ENCODE peak calls at places on chromosomes 12 and 14, in eight cellular contexts. One of them, this sample, is unnamed.
A peak's percentile ranks its signal among the peaks of the same experiment; 100 is the strongest.

GRCh38 chr12:127579446-127579845 is 687.5 kb upstream of the TMEM132C start:
- DNase-seq in sigmoid colon: no peak
- DNase-seq in HL-60: no peak
- DNase-seq in SK-N-SH: no peak
- DNase-seq in stomach: no peak
- DNase-seq in spleen: no peak
- DNase-seq in endothelial cell of umbilical vein: no peak
- DNase-seq in HCT116: no peak
- DNase-seq in this sample: no peak

GRCh38 chr14:104386281-104386841 is 193.2 kb upstream of the C14orf180 start:
- DNase-seq in endothelial cell of umbilical vein: no peak
- DNase-seq in HCT116: no peak
- DNase-seq in spleen: peak; percentile 73
- DNase-seq in sigmoid colon: peak; percentile 61
- DNase-seq in stomach: no peak
- DNase-seq in HL-60: no peak
- DNase-seq in SK-N-SH: peak; percentile 36
- DNase-seq in this sample: no peak

GRCh38 chr12:25995906-25996305 is 37.4 kb downstream of the RASSF8 start:
- DNase-seq in endothelial cell of umbilical vein: no peak
- DNase-seq in sigmoid colon: no peak
- DNase-seq in spleen: no peak
- DNase-seq in SK-N-SH: no peak
- DNase-seq in HCT116: no peak
- DNase-seq in HL-60: no peak
- DNase-seq in stomach: no peak
- DNase-seq in this sample: no peak

GRCh38 chr12:38155526-38156496 is 160.8 kb upstream of the ALG10B start:
- DNase-seq in endothelial cell of umbilical vein: no peak
- DNase-seq in SK-N-SH: no peak
- DNase-seq in HCT116: no peak
- DNase-seq in HL-60: no peak
- DNase-seq in stomach: no peak
- DNase-seq in spleen: peak; percentile 57
- DNase-seq in sigmoid colon: peak; percentile 65
- DNase-seq in this sample: no peak

GRCh38 chr12:110501378-110501721 is 561 bp downstream of the VPS29 start:
- DNase-seq in HCT116: no peak
- DNase-seq in endothelial cell of umbilical vein: peak; percentile 51
- DNase-seq in HL-60: no peak
- DNase-seq in stomach: peak; percentile 34
- DNase-seq in spleen: no peak
- DNase-seq in SK-N-SH: peak; percentile 62
- DNase-seq in sigmoid colon: no peak
- DNase-seq in this sample: no peak

GRCh38 chr12:113130457-113131135 is 5.0 kb downstream of the RASAL1 start:
- DNase-seq in endothelial cell of umbilical vein: no peak
- DNase-seq in HL-60: no peak
- DNase-seq in stomach: no peak
- DNase-seq in sigmoid colon: no peak
- DNase-seq in SK-N-SH: peak; percentile 73
- DNase-seq in HCT116: no peak
- DNase-seq in spleen: peak; percentile 91
- DNase-seq in this sample: no peak

GRCh38 chr14:59507063-59507751 is 22.9 kb downstream of the JKAMP start:
- DNase-seq in endothelial cell of umbilical vein: peak; percentile 47
- DNase-seq in HL-60: peak; percentile 17
- DNase-seq in HCT116: peak; percentile 42
- DNase-seq in sigmoid colon: no peak
- DNase-seq in spleen: no peak
- DNase-seq in stomach: peak; percentile 49
- DNase-seq in SK-N-SH: peak; percentile 57
- DNase-seq in this sample: no peak

GRCh38 chr14:58878740-58879139 is 241.0 kb downstream of the DACT1 start:
- DNase-seq in sigmoid colon: no peak
- DNase-seq in HCT116: no peak
- DNase-seq in SK-N-SH: no peak
- DNase-seq in HL-60: no peak
- DNase-seq in spleen: no peak
- DNase-seq in stomach: no peak
- DNase-seq in endothelial cell of umbilical vein: no peak
- DNase-seq in this sample: no peak

GRCh38 chr12:321606-322326 is 59.1 kb upstream of the SLC6A13 start:
- DNase-seq in spleen: no peak
- DNase-seq in stomach: no peak
- DNase-seq in HCT116: peak; percentile 3
- DNase-seq in sigmoid colon: no peak
- DNase-seq in endothelial cell of umbilical vein: peak; percentile 12
- DNase-seq in HL-60: no peak
- DNase-seq in SK-N-SH: no peak
- DNase-seq in this sample: no peak

GRCh38 chr12:89353188-89353822 is 1.0 kb upstream of the DUSP6 start:
- DNase-seq in HCT116: peak; percentile 31
- DNase-seq in sigmoid colon: peak; percentile 86
- DNase-seq in SK-N-SH: peak; percentile 94
- DNase-seq in HL-60: no peak
- DNase-seq in stomach: peak; percentile 73
- DNase-seq in spleen: no peak
- DNase-seq in endothelial cell of umbilical vein: peak; percentile 81
- DNase-seq in this sample: peak; percentile 27

GRCh38 chr12:1566449-1567135 is 27.8 kb downstream of the FBXL14 start:
- DNase-seq in stomach: no peak
- DNase-seq in HCT116: no peak
- DNase-seq in HL-60: no peak
- DNase-seq in spleen: no peak
- DNase-seq in sigmoid colon: no peak
- DNase-seq in SK-N-SH: no peak
- DNase-seq in endothelial cell of umbilical vein: no peak
- DNase-seq in this sample: no peak

GRCh38 chr14:54529811-54530210 is 20.1 kb downstream of the CGRRF1 start:
- DNase-seq in SK-N-SH: no peak
- DNase-seq in spleen: no peak
- DNase-seq in endothelial cell of umbilical vein: peak; percentile 90
- DNase-seq in stomach: no peak
- DNase-seq in HCT116: no peak
- DNase-seq in HL-60: no peak
- DNase-seq in sigmoid colon: no peak
- DNase-seq in this sample: no peak

GRCh38 chr14:103502877-103503276 is 19.8 kb downstream of the CKB start:
- DNase-seq in HL-60: no peak
- DNase-seq in SK-N-SH: no peak
- DNase-seq in stomach: no peak
- DNase-seq in spleen: no peak
- DNase-seq in endothelial cell of umbilical vein: no peak
- DNase-seq in HCT116: no peak
- DNase-seq in sigmoid colon: peak; percentile 8
- DNase-seq in this sample: no peak

GRCh38 chr14:68815288-68816182 is 22.7 kb upstream of the ZFP36L1 start:
- DNase-seq in stomach: no peak
- DNase-seq in HCT116: no peak
- DNase-seq in endothelial cell of umbilical vein: peak; percentile 62
- DNase-seq in HL-60: no peak
- DNase-seq in spleen: peak; percentile 87
- DNase-seq in sigmoid colon: peak; percentile 76
- DNase-seq in SK-N-SH: peak; percentile 12
- DNase-seq in this sample: no peak
- TF ChIP-seq POLR2AphosphoS5 in stomach: no peak
- TF ChIP-seq POLR2AphosphoS5 in HCT116: peak; percentile 13
- TF ChIP-seq POLR2AphosphoS5 in endothelial cell of umbilical vein: no peak
- TF ChIP-seq POLR2AphosphoS5 in HL-60: no peak
- TF ChIP-seq POLR2AphosphoS5 in spleen: no peak
- TF ChIP-seq POLR2AphosphoS5 in sigmoid colon: peak; percentile 5
- TF ChIP-seq POLR2AphosphoS5 in SK-N-SH: no peak
- TF ChIP-seq POLR2AphosphoS5 in this sample: peak; percentile 82

DNA sequence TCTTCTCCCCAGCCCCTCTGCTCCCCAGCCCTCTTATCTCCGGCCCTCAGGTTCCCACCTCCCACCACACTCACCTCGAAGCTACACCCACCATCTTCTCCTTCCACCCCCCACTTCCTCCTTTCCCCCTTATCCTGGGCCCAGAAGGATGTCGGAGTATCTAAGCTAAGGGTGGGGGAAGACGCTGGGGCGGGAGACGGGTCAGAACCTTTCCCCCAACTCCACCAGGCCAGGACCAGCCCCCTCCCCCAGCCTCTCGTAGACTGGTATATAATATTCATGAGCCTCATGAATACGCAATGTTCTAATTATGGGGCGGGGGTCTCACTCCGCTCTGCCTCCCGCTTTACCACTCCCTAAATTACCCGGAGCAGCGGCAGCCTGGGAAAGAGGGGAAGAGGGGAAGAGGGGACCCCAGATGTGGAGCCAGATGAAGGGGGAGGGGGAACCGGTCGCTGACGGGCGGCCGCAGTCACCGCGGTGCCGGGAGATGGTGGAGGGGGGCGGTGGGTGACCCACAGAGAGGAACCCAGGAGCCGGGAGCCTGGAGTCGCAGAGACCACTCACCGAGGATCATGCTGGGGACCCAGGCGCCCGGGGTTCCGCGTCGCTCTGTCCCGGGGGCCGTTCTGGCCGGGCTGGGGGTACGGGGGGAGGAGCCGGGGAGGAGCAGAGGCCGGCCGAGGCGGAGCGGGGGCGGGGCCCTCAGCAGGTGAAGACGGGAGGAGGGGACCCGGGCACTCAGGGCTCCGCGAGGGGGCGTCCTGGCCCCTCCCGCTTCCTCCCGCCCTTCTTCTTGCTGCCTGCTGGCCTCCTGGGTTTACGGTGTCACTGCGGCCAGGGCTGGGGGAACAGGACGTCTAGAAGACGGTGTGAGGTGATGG is 6.4 kb upstream of the ZNF385A start:
- DNase-seq in HL-60: no peak
- DNase-seq in endothelial cell of umbilical vein: no peak
- DNase-seq in HCT116: no peak
- DNase-seq in spleen: peak; percentile 92
- DNase-seq in SK-N-SH: peak; percentile 83
- DNase-seq in stomach: peak; percentile 58
- DNase-seq in sigmoid colon: no peak
- DNase-seq in this sample: peak; percentile 89
- TF ChIP-seq POLR2AphosphoS5 in HL-60: no peak
- TF ChIP-seq POLR2AphosphoS5 in endothelial cell of umbilical vein: no peak
- TF ChIP-seq POLR2AphosphoS5 in HCT116: peak; percentile 41
- TF ChIP-seq POLR2AphosphoS5 in spleen: peak; percentile 32
- TF ChIP-seq POLR2AphosphoS5 in SK-N-SH: no peak
- TF ChIP-seq POLR2AphosphoS5 in stomach: no peak
- TF ChIP-seq POLR2AphosphoS5 in sigmoid colon: peak; percentile 21
- TF ChIP-seq POLR2AphosphoS5 in this sample: no peak

DNA sequence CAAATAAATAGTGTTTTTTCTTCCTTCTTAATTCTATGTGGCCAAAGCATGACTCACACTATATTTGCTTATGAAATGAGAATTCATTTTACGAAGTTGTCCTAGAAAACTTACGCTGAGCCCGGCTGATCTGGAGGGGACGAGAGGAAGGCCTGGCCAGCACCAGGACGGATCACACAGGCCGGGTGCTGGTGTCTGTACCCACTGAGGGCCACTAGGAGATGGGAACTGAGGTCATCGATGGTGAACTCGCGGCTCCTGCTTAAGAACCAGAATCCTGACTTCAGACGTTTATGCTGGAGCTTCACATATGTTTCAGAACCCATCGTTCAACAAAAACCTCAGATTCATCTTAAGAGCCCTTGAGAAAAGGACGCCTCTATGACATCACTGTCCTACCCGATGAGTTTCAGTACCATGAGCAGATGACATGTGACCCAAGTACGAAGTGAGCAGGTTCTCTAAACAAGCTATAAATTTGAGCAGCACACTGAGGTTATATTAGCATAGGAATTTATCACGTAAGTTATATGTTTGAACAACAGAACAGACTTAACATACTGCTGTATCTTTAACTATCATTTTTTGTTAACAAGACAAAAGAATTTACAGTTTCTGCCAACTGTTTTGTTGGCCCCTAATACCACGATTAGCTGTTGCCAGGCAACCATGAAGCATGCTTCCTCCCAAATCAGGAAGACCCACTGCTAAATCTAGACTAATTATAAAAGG is 111.9 kb downstream of the FOXN3 start:
- DNase-seq in HL-60: peak; percentile 17
- DNase-seq in endothelial cell of umbilical vein: peak; percentile 75
- DNase-seq in spleen: no peak
- DNase-seq in sigmoid colon: peak; percentile 73
- DNase-seq in SK-N-SH: peak; percentile 42
- DNase-seq in HCT116: no peak
- DNase-seq in stomach: no peak
- DNase-seq in this sample: no peak
- TF ChIP-seq POLR2AphosphoS5 in HL-60: no peak
- TF ChIP-seq POLR2AphosphoS5 in endothelial cell of umbilical vein: no peak
- TF ChIP-seq POLR2AphosphoS5 in spleen: peak; percentile 44
- TF ChIP-seq POLR2AphosphoS5 in sigmoid colon: peak; percentile 63
- TF ChIP-seq POLR2AphosphoS5 in SK-N-SH: no peak
- TF ChIP-seq POLR2AphosphoS5 in HCT116: no peak
- TF ChIP-seq POLR2AphosphoS5 in stomach: peak; percentile 34
- TF ChIP-seq POLR2AphosphoS5 in this sample: no peak

GRCh38 chr12:95205685-95206084 is 11.6 kb downstream of the FGD6 start:
- DNase-seq in HL-60: no peak
- DNase-seq in SK-N-SH: no peak
- DNase-seq in stomach: no peak
- DNase-seq in spleen: no peak
- DNase-seq in HCT116: no peak
- DNase-seq in sigmoid colon: peak; percentile 76
- DNase-seq in endothelial cell of umbilical vein: peak; percentile 84
- DNase-seq in this sample: no peak
- TF ChIP-seq POLR2AphosphoS5 in HL-60: no peak
- TF ChIP-seq POLR2AphosphoS5 in SK-N-SH: no peak
- TF ChIP-seq POLR2AphosphoS5 in stomach: no peak
- TF ChIP-seq POLR2AphosphoS5 in spleen: no peak
- TF ChIP-seq POLR2AphosphoS5 in HCT116: no peak
- TF ChIP-seq POLR2AphosphoS5 in sigmoid colon: peak; percentile 36
- TF ChIP-seq POLR2AphosphoS5 in endothelial cell of umbilical vein: no peak
- TF ChIP-seq POLR2AphosphoS5 in this sample: no peak

DNA sequence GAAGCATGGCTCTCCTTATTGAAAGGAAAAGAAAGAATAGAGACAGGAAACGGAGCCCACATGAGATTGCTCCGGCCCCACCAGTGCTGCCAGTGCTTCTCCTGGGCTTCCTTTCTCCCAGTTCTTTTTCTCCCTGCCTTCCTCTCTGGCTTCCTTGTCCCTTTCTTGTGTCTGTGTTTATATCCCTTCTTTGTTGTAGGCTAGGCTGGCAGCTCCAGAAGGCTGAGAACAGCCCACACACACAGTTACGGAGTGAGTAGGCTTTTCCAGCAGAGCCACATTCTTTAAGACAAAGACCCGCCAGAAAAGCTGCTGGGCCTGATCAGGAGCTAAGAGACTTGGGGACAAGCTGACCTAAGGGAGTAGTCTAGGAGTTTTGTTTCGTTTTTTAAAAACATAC is 13.0 kb downstream of the CIPC start:
- DNase-seq in endothelial cell of umbilical vein: peak; percentile 68
- DNase-seq in spleen: no peak
- DNase-seq in HCT116: no peak
- DNase-seq in stomach: peak; percentile 77
- DNase-seq in sigmoid colon: peak; percentile 70
- DNase-seq in SK-N-SH: no peak
- DNase-seq in HL-60: no peak
- DNase-seq in this sample: no peak
- TF ChIP-seq POLR2AphosphoS5 in endothelial cell of umbilical vein: no peak
- TF ChIP-seq POLR2AphosphoS5 in spleen: no peak
- TF ChIP-seq POLR2AphosphoS5 in HCT116: no peak
- TF ChIP-seq POLR2AphosphoS5 in stomach: peak; percentile 34
- TF ChIP-seq POLR2AphosphoS5 in sigmoid colon: peak; percentile 59
- TF ChIP-seq POLR2AphosphoS5 in SK-N-SH: no peak
- TF ChIP-seq POLR2AphosphoS5 in HL-60: no peak
- TF ChIP-seq POLR2AphosphoS5 in this sample: no peak

This sample was measured in GM12892.